ENCODE peak calls at places on chromosomes 16 and 17, in six cellular contexts. One of them, this sample, is unnamed. For H3K9me3, the result is how much of the 10 kb centered on the place peaks cover.

GRCh38 chr16:30665830-30666190 is 7.6 kb downstream of the FBRS start:
- DNase-seq in uterus: no peak
- DNase-seq in cardiac muscle cell: peak
- DNase-seq in neural progenitor cell: no peak
- DNase-seq in OCI-LY7: no peak
- DNase-seq in stomach: no peak
- DNase-seq in this sample: no peak

GRCh38 chr16:48918520-48919258 is 308.7 kb upstream of the N4BP1 start:
- DNase-seq in uterus: no peak
- DNase-seq in stomach: no peak
- DNase-seq in cardiac muscle cell: no peak
- DNase-seq in OCI-LY7: no peak
- DNase-seq in neural progenitor cell: no peak
- DNase-seq in this sample: no peak

GRCh38 chr16:142405-142804 is 3.9 kb upstream of the NPRL3 start:
- DNase-seq in neural progenitor cell: no peak
- DNase-seq in cardiac muscle cell: no peak
- DNase-seq in uterus: no peak
- DNase-seq in stomach: no peak
- DNase-seq in OCI-LY7: no peak
- DNase-seq in this sample: no peak

GRCh38 chr17:33858682-33859081 is 396.4 kb upstream of the CCL2 start:
- DNase-seq in stomach: no peak
- DNase-seq in cardiac muscle cell: no peak
- DNase-seq in uterus: no peak
- DNase-seq in neural progenitor cell: no peak
- DNase-seq in OCI-LY7: no peak
- DNase-seq in this sample: no peak

GRCh38 chr17:32111141-32111771 is 31.0 kb upstream of the RHOT1 start:
- DNase-seq in stomach: peak
- DNase-seq in cardiac muscle cell: peak
- DNase-seq in OCI-LY7: peak
- DNase-seq in neural progenitor cell: peak
- DNase-seq in uterus: peak
- DNase-seq in this sample: peak

GRCh38 chr16:73176577-73177013 is 128.7 kb upstream of the ZFHX3 start:
- DNase-seq in cardiac muscle cell: peak
- DNase-seq in neural progenitor cell: peak
- DNase-seq in stomach: no peak
- DNase-seq in uterus: no peak
- DNase-seq in OCI-LY7: no peak
- DNase-seq in this sample: no peak

GRCh38 chr16:48561960-48562393 is 48.0 kb downstream of the N4BP1 start:
- DNase-seq in cardiac muscle cell: peak
- DNase-seq in uterus: no peak
- DNase-seq in neural progenitor cell: no peak
- DNase-seq in OCI-LY7: no peak
- DNase-seq in stomach: no peak
- DNase-seq in this sample: no peak

GRCh38 chr17:57195790-57196460 is 60.4 kb upstream of the MSI2 start:
- DNase-seq in OCI-LY7: no peak
- DNase-seq in uterus: no peak
- DNase-seq in stomach: no peak
- DNase-seq in neural progenitor cell: no peak
- DNase-seq in cardiac muscle cell: no peak
- DNase-seq in this sample: no peak

GRCh38 chr16:89557230-89557935 is 3.1 kb upstream of the RPL13 start:
- DNase-seq in cardiac muscle cell: peak
- DNase-seq in OCI-LY7: peak
- DNase-seq in stomach: peak
- DNase-seq in neural progenitor cell: peak
- DNase-seq in uterus: peak
- DNase-seq in this sample: peak

GRCh38 chr17:38325221-38325851 is 18.4 kb downstream of the GPR179 start:
- DNase-seq in uterus: no peak
- DNase-seq in OCI-LY7: peak
- DNase-seq in stomach: no peak
- DNase-seq in neural progenitor cell: peak
- DNase-seq in cardiac muscle cell: peak
- DNase-seq in this sample: no peak

GRCh38 chr17:1716912-1717695 is 6.9 kb upstream of the TLCD2 start:
- DNase-seq in OCI-LY7: peak
- DNase-seq in cardiac muscle cell: peak
- DNase-seq in neural progenitor cell: peak
- DNase-seq in stomach: peak
- DNase-seq in uterus: peak
- DNase-seq in this sample: peak

GRCh38 chr17:22145605-22146178 is 453.4 kb downstream of the KCNJ18 start:
- DNase-seq in cardiac muscle cell: no peak
- DNase-seq in stomach: no peak
- DNase-seq in OCI-LY7: no peak
- DNase-seq in uterus: no peak
- DNase-seq in neural progenitor cell: no peak
- DNase-seq in this sample: no peak
- H3K9me3 ChIP-seq in cardiac muscle cell: under half
- H3K9me3 ChIP-seq in stomach: under half
- H3K9me3 ChIP-seq in OCI-LY7: under half
- H3K9me3 ChIP-seq in uterus: under half
- H3K9me3 ChIP-seq in neural progenitor cell: under half
- H3K9me3 ChIP-seq in this sample: under half

DNA sequence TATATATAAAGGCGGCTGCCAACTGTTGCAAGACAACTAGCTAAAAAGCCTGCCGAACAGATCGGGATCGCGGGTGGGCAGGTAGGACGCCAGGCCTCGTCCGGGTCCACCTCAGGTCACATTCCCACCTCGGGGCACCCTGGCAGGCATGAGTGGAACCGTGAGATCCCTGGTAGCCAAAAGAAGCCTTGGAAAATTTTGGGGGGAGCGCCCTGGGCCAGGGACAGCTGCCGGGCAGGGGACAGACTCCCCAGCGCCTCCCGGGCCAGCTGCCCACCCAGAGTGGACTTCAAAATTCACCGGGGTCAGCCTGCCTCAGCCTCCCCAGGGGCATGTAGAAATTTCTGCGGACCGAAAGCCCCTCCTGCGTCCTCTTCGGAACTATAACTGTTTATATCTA is 760.9 kb downstream of the KCNJ18 start:
- DNase-seq in neural progenitor cell: no peak
- DNase-seq in stomach: no peak
- DNase-seq in cardiac muscle cell: no peak
- DNase-seq in OCI-LY7: no peak
- DNase-seq in uterus: no peak
- DNase-seq in this sample: no peak
- H3K9me3 ChIP-seq in neural progenitor cell: under half
- H3K9me3 ChIP-seq in stomach: under half
- H3K9me3 ChIP-seq in cardiac muscle cell: under half
- H3K9me3 ChIP-seq in OCI-LY7: under half
- H3K9me3 ChIP-seq in uterus: under half
- H3K9me3 ChIP-seq in this sample: under half

GRCh38 chr16:79792952-79793351 is 192.4 kb upstream of the MAF start:
- DNase-seq in cardiac muscle cell: no peak
- DNase-seq in stomach: no peak
- DNase-seq in neural progenitor cell: no peak
- DNase-seq in OCI-LY7: no peak
- DNase-seq in uterus: peak
- DNase-seq in this sample: no peak
- H3K9me3 ChIP-seq in cardiac muscle cell: under half
- H3K9me3 ChIP-seq in stomach: under half
- H3K9me3 ChIP-seq in neural progenitor cell: under half
- H3K9me3 ChIP-seq in OCI-LY7: under half
- H3K9me3 ChIP-seq in uterus: under half
- H3K9me3 ChIP-seq in this sample: under half

GRCh38 chr16:35690413-35690812 is 2231.0 kb downstream of the TP53TG3F start:
- DNase-seq in uterus: no peak
- DNase-seq in stomach: no peak
- DNase-seq in neural progenitor cell: no peak
- DNase-seq in OCI-LY7: no peak
- DNase-seq in cardiac muscle cell: no peak
- DNase-seq in this sample: no peak
- H3K9me3 ChIP-seq in uterus: under half
- H3K9me3 ChIP-seq in stomach: half or more
- H3K9me3 ChIP-seq in neural progenitor cell: under half
- H3K9me3 ChIP-seq in OCI-LY7: under half
- H3K9me3 ChIP-seq in cardiac muscle cell: under half
- H3K9me3 ChIP-seq in this sample: half or more

GRCh38 chr16:35452471-35452870 is 1993.1 kb downstream of the TP53TG3F start:
- DNase-seq in cardiac muscle cell: no peak
- DNase-seq in neural progenitor cell: no peak
- DNase-seq in uterus: no peak
- DNase-seq in OCI-LY7: no peak
- DNase-seq in stomach: no peak
- DNase-seq in this sample: no peak
- H3K9me3 ChIP-seq in cardiac muscle cell: under half
- H3K9me3 ChIP-seq in neural progenitor cell: under half
- H3K9me3 ChIP-seq in uterus: under half
- H3K9me3 ChIP-seq in OCI-LY7: under half
- H3K9me3 ChIP-seq in stomach: half or more
- H3K9me3 ChIP-seq in this sample: under half

GRCh38 chr17:22490399-22490798 is 798.1 kb downstream of the KCNJ18 start:
- DNase-seq in cardiac muscle cell: no peak
- DNase-seq in neural progenitor cell: no peak
- DNase-seq in uterus: no peak
- DNase-seq in stomach: no peak
- DNase-seq in OCI-LY7: no peak
- DNase-seq in this sample: no peak
- H3K9me3 ChIP-seq in cardiac muscle cell: under half
- H3K9me3 ChIP-seq in neural progenitor cell: under half
- H3K9me3 ChIP-seq in uterus: under half
- H3K9me3 ChIP-seq in stomach: under half
- H3K9me3 ChIP-seq in OCI-LY7: under half
- H3K9me3 ChIP-seq in this sample: under half

DNA sequence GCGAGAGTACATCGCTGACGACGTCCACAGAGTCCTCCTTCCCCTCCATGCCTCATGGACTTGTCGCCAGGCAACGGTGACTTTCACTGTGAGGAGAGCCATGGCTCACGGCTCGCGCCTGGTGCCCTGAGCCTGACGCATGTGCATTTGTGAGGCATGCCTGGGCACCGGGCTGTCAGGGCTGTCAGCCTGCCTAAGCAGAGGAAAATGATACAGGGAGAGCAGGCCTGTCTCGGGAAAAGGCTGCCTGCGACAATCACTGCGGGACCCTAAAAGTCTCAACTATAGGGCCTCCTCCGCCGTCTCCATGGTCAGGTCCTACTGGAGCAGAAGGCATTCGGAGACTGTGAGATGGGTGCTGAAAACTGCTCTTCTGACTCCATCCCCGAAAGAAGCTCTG is 135.5 kb upstream of the WSB1 start:
- DNase-seq in OCI-LY7: no peak
- DNase-seq in cardiac muscle cell: no peak
- DNase-seq in uterus: no peak
- DNase-seq in stomach: no peak
- DNase-seq in neural progenitor cell: no peak
- DNase-seq in this sample: no peak
- H3K9me3 ChIP-seq in OCI-LY7: under half
- H3K9me3 ChIP-seq in cardiac muscle cell: under half
- H3K9me3 ChIP-seq in uterus: under half
- H3K9me3 ChIP-seq in stomach: under half
- H3K9me3 ChIP-seq in neural progenitor cell: under half
- H3K9me3 ChIP-seq in this sample: under half

GRCh38 chr17:5184284-5184683 is 7.4 kb downstream of the ZNF594 start:
- DNase-seq in stomach: no peak
- DNase-seq in neural progenitor cell: no peak
- DNase-seq in uterus: no peak
- DNase-seq in OCI-LY7: no peak
- DNase-seq in cardiac muscle cell: no peak
- DNase-seq in this sample: no peak

GRCh38 chr17:5181509-5182305 is 10.0 kb downstream of the ZNF594 start:
- DNase-seq in OCI-LY7: no peak
- DNase-seq in uterus: no peak
- DNase-seq in neural progenitor cell: no peak
- DNase-seq in cardiac muscle cell: no peak
- DNase-seq in stomach: no peak
- DNase-seq in this sample: no peak

GRCh38 chr17:5183410-5183793 is 8.3 kb downstream of the ZNF594 start:
- DNase-seq in neural progenitor cell: no peak
- DNase-seq in cardiac muscle cell: no peak
- DNase-seq in stomach: no peak
- DNase-seq in OCI-LY7: no peak
- DNase-seq in uterus: no peak
- DNase-seq in this sample: no peak

GRCh38 chr17:5179003-5179402 is 12.7 kb downstream of the ZNF594 start:
- DNase-seq in neural progenitor cell: no peak
- DNase-seq in stomach: no peak
- DNase-seq in cardiac muscle cell: no peak
- DNase-seq in uterus: no peak
- DNase-seq in OCI-LY7: no peak
- DNase-seq in this sample: no peak

GRCh38 chr17:5182597-5183409 is 8.9 kb downstream of the ZNF594 start:
- DNase-seq in cardiac muscle cell: no peak
- DNase-seq in OCI-LY7: no peak
- DNase-seq in neural progenitor cell: no peak
- DNase-seq in stomach: no peak
- DNase-seq in uterus: no peak
- DNase-seq in this sample: no peak
- H3K9me3 ChIP-seq in cardiac muscle cell: under half
- H3K9me3 ChIP-seq in OCI-LY7: under half
- H3K9me3 ChIP-seq in neural progenitor cell: half or more
- H3K9me3 ChIP-seq in stomach: half or more
- H3K9me3 ChIP-seq in uterus: under half
- H3K9me3 ChIP-seq in this sample: half or more

GRCh38 chr16:3304370-3304769 is 860 bp downstream of the TIGD7 start:
- DNase-seq in OCI-LY7: no peak
- DNase-seq in neural progenitor cell: no peak
- DNase-seq in uterus: no peak
- DNase-seq in cardiac muscle cell: peak
- DNase-seq in stomach: no peak
- DNase-seq in this sample: no peak

GRCh38 chr16:3311496-3311895 is 6.2 kb downstream of the ZNF75A start:
- DNase-seq in uterus: no peak
- DNase-seq in neural progenitor cell: no peak
- DNase-seq in cardiac muscle cell: no peak
- DNase-seq in OCI-LY7: no peak
- DNase-seq in stomach: no peak
- DNase-seq in this sample: no peak

GRCh38 chr16:3305109-3306068 is at the start of the genes TIGD7 and ZNF75A:
- DNase-seq in uterus: peak
- DNase-seq in cardiac muscle cell: peak
- DNase-seq in neural progenitor cell: peak
- DNase-seq in OCI-LY7: no peak
- DNase-seq in stomach: peak
- DNase-seq in this sample: peak

GRCh38 chr16:3306078-3306477 is 781 bp downstream of the ZNF75A start:
- DNase-seq in cardiac muscle cell: no peak
- DNase-seq in neural progenitor cell: no peak
- DNase-seq in uterus: no peak
- DNase-seq in stomach: no peak
- DNase-seq in OCI-LY7: no peak
- DNase-seq in this sample: no peak
- H3K9me3 ChIP-seq in cardiac muscle cell: under half
- H3K9me3 ChIP-seq in neural progenitor cell: under half
- H3K9me3 ChIP-seq in uterus: under half
- H3K9me3 ChIP-seq in stomach: half or more
- H3K9me3 ChIP-seq in OCI-LY7: under half
- H3K9me3 ChIP-seq in this sample: half or more